ENCODE peak calls at places on chromosomes 2 and 18, in seven cellular contexts. A is amygdala; V is activated CD4-positive, alpha-beta T cell treated with anti-CD3 and anti-CD28 coated beads, Interleukin-2, amount 10 ng/mL, durations not matched to agents 7 days and 5 days; Z is NCI-H460; T is HCT116; W is activated effector memory CD4-positive, alpha-beta T cell treated with Interleukin-2 at 50 U/mL for 16 hours; R is NCI-H69. S is an unnamed sample.

GRCh38 chr2:145006957-145007672 is 487.2 kb upstream of the ZEB2 start:
- DNase-seq in Z (peak), W (no peak), R (no peak), T (no peak), A (peak), V (no peak), S (no peak)

GRCh38 chr2:172038604-172039003 is 38.9 kb downstream of the METAP1D start:
- DNase-seq in W (no peak), R (peak), V (no peak), Z (no peak), T (no peak), A (no peak), S (no peak)

GRCh38 chr2:189347540-189347939 is 93.7 kb upstream of the WDR75 start:
- DNase-seq in V (peak), A (no peak), T (peak), W (no peak), R (peak), Z (peak), S (no peak)

GRCh38 chr2:71787108-71787415 is 333.7 kb downstream of the DYSF start:
- DNase-seq in W (no peak), T (no peak), R (no peak), V (no peak), A (no peak), Z (no peak), S (peak)

GRCh38 chr2:236025892-236026291 is 142.3 kb downstream of the GBX2 start:
- DNase-seq in R (no peak), A (no peak), W (no peak), V (no peak), T (no peak), Z (no peak), S (no peak)

GRCh38 chr2:105749583-105750399 is 5.1 kb downstream of the NCK2 start:
- DNase-seq in A (no peak), V (no peak), R (no peak), T (no peak), Z (no peak), W (peak), S (no peak)

GRCh38 chr2:182241936-182242335 is 184.9 kb downstream of the PDE1A start:
- DNase-seq in W (no peak), A (no peak), T (no peak), Z (no peak), V (no peak), R (no peak), S (no peak)

GRCh38 chr2:7363906-7364305 is 446.7 kb downstream of the RNF144A start:
- DNase-seq in A (no peak), Z (no peak), W (no peak), T (no peak), R (peak), V (no peak), S (no peak)

GRCh38 chr2:29726976-29727375 is 194.4 kb downstream of the ALK start:
- DNase-seq in V (no peak), T (no peak), W (no peak), A (no peak), R (no peak), Z (no peak), S (no peak)

GRCh38 chr2:49616800-49617199 is 462.5 kb upstream of the FSHR start:
- DNase-seq in A (no peak), R (peak), Z (peak), W (no peak), V (no peak), T (no peak), S (no peak)

GRCh38 chr2:37471994-37472393 is 127.6 kb downstream of the QPCT start:
- DNase-seq in R (no peak), A (no peak), W (no peak), T (no peak), Z (no peak), V (no peak), S (no peak)

GRCh38 chr2:231717281-231718180 is 9.2 kb downstream of the PTMA start:
- DNase-seq in A (peak), R (no peak), V (peak), Z (no peak), W (no peak), T (peak), S (peak)

GRCh38 chr2:65313954-65314256 is 86.3 kb downstream of the ACTR2 start:
- DNase-seq in V (no peak), Z (no peak), T (no peak), W (no peak), A (no peak), R (no peak), S (no peak)

GRCh38 chr2:239722760-239723448 is 302.2 kb downstream of the NDUFA10 start:
- DNase-seq in V (no peak), A (no peak), T (no peak), R (no peak), W (no peak), Z (no peak), S (no peak)

GRCh38 chr2:207162319-207162718 is 3.4 kb downstream of the KLF7 start:
- DNase-seq in T (no peak), A (no peak), R (peak), W (no peak), Z (no peak), V (no peak), S (no peak)

GRCh38 chr2:126317797-126318431 is 338.0 kb upstream of the GYPC start:
- DNase-seq in R (no peak), V (no peak), W (no peak), A (no peak), T (no peak), Z (no peak), S (no peak)

GRCh38 chr2:88170472-88170892 is 336 bp downstream of the THNSL2 start:
- DNase-seq in A (no peak), W (no peak), Z (no peak), T (no peak), V (no peak), R (peak), S (no peak)

GRCh38 chr18:76496200-76496890 is 1.3 kb upstream of the ZNF516 start:
- DNase-seq in T (no peak), Z (peak), A (peak), W (no peak), V (peak), R (peak), S (no peak)

GRCh38 chr2:119109823-119110222 is 48.7 kb downstream of the C1QL2 start:
- DNase-seq in Z (no peak), A (no peak), T (no peak), V (no peak), R (peak), W (no peak), S (no peak)

GRCh38 chr18:38751897-38752296 is 1186.3 kb upstream of the CELF4 start:
- DNase-seq in V (no peak), A (peak), W (no peak), T (no peak), Z (no peak), R (peak), S (peak)

GRCh38 chr2:196487426-196487825 is 152.1 kb upstream of the CCDC150 start:
- DNase-seq in T (no peak), A (no peak), R (peak), Z (no peak), V (no peak), W (no peak), S (no peak)

GRCh38 chr18:27983780-27984179 is 193.2 kb downstream of the CDH2 start:
- DNase-seq in W (no peak), A (no peak), T (no peak), Z (no peak), R (peak), V (no peak), S (no peak)

GRCh38 chr2:18599509-18600254 is 10.3 kb upstream of the NT5C1B start:
- DNase-seq in R (no peak), A (no peak), Z (no peak), T (no peak), W (no peak), V (no peak), S (no peak)

GRCh38 chr2:174485763-174486613 is 841 bp downstream of the GPR155 start:
- DNase-seq in T (no peak), W (peak), V (peak), Z (no peak), A (no peak), R (peak), S (no peak)

GRCh38 chr2:228417966-228418365 is 236.5 kb upstream of the SPHKAP start:
- DNase-seq in W (no peak), A (no peak), V (no peak), T (no peak), R (no peak), Z (no peak), S (no peak)

GRCh38 chr2:33216508-33217182 is 259.8 kb upstream of the RASGRP3 start:
- DNase-seq in Z (no peak), V (no peak), W (no peak), A (peak), T (no peak), R (no peak), S (peak)

S was measured in head of caudate nucleus.